ENCODE peak calls at places on chromosome 16, in nine cellular contexts. B is IMR-90; Y is CD4-positive, CD25-positive, alpha-beta regulatory T cell; O is prostate gland; A is MM.1S; V is tibial nerve; D is adipocyte; F is cardiac muscle cell; N is WERI-Rb-1. E is an unnamed sample. For H3K36me3, the result is how much of the 10 kb centered on the place peaks cover.

GRCh38 chr16:54459509-54460235 is 173.1 kb upstream of the IRX3 start:
- DNase-seq in A (no peak), N (no peak), D (peak), O (no peak), Y (no peak), B (no peak), F (no peak), V (no peak), E (peak)

GRCh38 chr16:10385725-10386516 is at the start of gene ATF7IP2:
- DNase-seq in V (peak), D (peak), N (no peak), A (peak), B (peak), O (peak), F (peak), Y (peak), E (peak)

GRCh38 chr16:9661336-9661735 is 520.9 kb downstream of the GRIN2A start:
- DNase-seq in F (no peak), V (no peak), A (no peak), Y (no peak), O (no peak), B (no peak), N (no peak), D (no peak), E (no peak)

GRCh38 chr16:29779474-29779873 is 1.4 kb downstream of the ZG16 start:
- DNase-seq in Y (no peak), F (no peak), A (no peak), B (no peak), N (no peak), O (no peak), D (no peak), V (no peak), E (no peak)

GRCh38 chr16:12315330-12316138 is 339.0 kb downstream of the SNX29 start:
- DNase-seq in V (no peak), Y (no peak), O (no peak), F (no peak), D (no peak), B (no peak), A (no peak), N (no peak), E (no peak)

GRCh38 chr16:4918790-4919210 is 18.1 kb downstream of the PPL start:
- DNase-seq in B (no peak), D (no peak), O (peak), Y (no peak), F (no peak), N (no peak), A (no peak), V (no peak), E (no peak)

GRCh38 chr16:12158428-12158827 is 181.9 kb downstream of the SNX29 start:
- DNase-seq in O (no peak), F (no peak), D (peak), V (no peak), N (no peak), B (peak), A (no peak), Y (no peak), E (no peak)

GRCh38 chr16:57572978-57573733 is 30.7 kb downstream of the ADGRG5 start:
- DNase-seq in V (no peak), O (no peak), Y (no peak), N (no peak), A (no peak), F (no peak), B (no peak), D (no peak), E (no peak)

GRCh38 chr16:18933501-18933900 is 7.3 kb upstream of the SMG1 start:
- DNase-seq in O (no peak), V (no peak), Y (no peak), F (no peak), A (no peak), N (peak), D (no peak), B (no peak), E (no peak)

GRCh38 chr16:31480851-31481250 is 2.1 kb upstream of the SLC5A2 start:
- DNase-seq in F (no peak), O (no peak), A (no peak), N (no peak), B (no peak), V (no peak), Y (no peak), D (no peak), E (no peak)

GRCh38 chr16:11278681-11279628 is 2.2 kb downstream of the PRM1 start:
- DNase-seq in N (no peak), A (no peak), Y (no peak), O (no peak), D (no peak), B (no peak), V (no peak), F (no peak), E (no peak)

GRCh38 chr16:51592535-51592934 is 441.5 kb upstream of the SALL1 start:
- DNase-seq in D (no peak), V (no peak), O (no peak), F (no peak), N (no peak), B (no peak), A (no peak), Y (no peak), E (no peak)

GRCh38 chr16:79370736-79371135 is 229.8 kb downstream of the MAF start:
- DNase-seq in F (no peak), N (no peak), O (no peak), A (no peak), V (no peak), B (no peak), Y (no peak), D (no peak), E (no peak)

GRCh38 chr16:84119368-84119767 is 2.6 kb upstream of the MBTPS1 start:
- DNase-seq in V (no peak), N (no peak), D (no peak), O (no peak), B (no peak), F (no peak), A (no peak), Y (no peak), E (no peak)

GRCh38 chr16:68739964-68740627 is 3.0 kb downstream of the CDH1 start:
- DNase-seq in A (no peak), Y (no peak), D (no peak), N (no peak), O (no peak), F (no peak), V (no peak), B (no peak), E (no peak)

DNA sequence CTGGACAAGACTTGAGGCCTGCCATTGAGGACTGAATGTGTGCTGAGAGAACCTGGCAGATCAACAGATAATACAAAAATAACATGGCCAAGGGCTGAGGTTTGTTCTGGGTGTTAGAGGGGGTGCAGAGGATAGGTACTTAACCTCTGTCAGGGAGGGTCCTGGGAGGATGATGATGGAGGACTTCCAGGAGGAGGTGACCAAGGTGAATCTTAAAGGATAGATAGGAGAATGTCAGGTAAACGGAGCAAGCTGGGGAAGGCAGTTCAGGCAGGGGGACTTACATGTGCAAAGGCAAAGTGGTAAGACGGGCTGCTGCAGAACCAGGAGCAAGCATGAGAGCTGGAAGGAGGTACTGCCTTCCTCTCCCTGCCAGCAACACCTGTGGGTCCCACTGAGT is 119.8 kb upstream of the PLCG2 start:
- DNase-seq in Y (no peak), B (no peak), N (no peak), A (no peak), O (no peak), D (no peak), F (no peak), V (no peak), E (no peak)
- H3K36me3 ChIP-seq in Y (under half), B (under half), N (under half), A (under half), O (under half), D (half or more), F (under half), V (under half), E (under half)

DNA sequence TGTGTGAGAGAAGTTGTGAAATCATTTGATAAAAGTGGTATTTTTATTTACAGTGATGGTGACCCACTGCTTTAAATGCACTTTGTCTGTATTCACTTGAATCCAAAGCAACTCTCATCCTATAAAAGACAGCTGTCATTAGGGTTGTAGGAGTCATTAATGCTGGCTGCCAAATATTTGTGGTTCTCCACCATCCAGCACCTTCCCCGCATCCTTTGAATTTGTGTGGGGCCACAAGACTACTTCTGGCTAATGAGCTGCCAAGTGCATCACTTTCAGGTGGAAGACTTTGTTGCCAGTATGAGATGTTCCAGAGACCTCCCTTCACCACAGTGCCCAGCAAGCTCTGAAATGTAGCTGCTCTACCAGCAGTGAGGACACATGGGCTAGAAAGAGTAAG is 43.4 kb downstream of the CMTM3 start:
- DNase-seq in N (no peak), B (no peak), Y (no peak), A (no peak), V (no peak), O (no peak), D (no peak), F (no peak), E (no peak)
- H3K36me3 ChIP-seq in N (under half), B (under half), Y (under half), A (under half), V (under half), O (under half), D (under half), F (under half), E (under half)

GRCh38 chr16:55492756-55493380 is 13.9 kb downstream of the MMP2 start:
- DNase-seq in N (no peak), A (no peak), V (no peak), B (no peak), F (no peak), Y (no peak), O (no peak), D (no peak), E (no peak)
- H3K36me3 ChIP-seq in N (under half), A (under half), V (under half), B (half or more), F (under half), Y (under half), O (under half), D (half or more), E (under half)

GRCh38 chr16:89732918-89733242 is 11.5 kb downstream of the ZNF276 start:
- DNase-seq in B (no peak), N (no peak), V (no peak), A (no peak), Y (no peak), O (no peak), D (no peak), F (no peak), E (no peak)

GRCh38 chr16:89733322-89733721 is 12.0 kb downstream of the ZNF276 start:
- DNase-seq in O (no peak), A (no peak), D (no peak), F (no peak), N (no peak), Y (no peak), B (no peak), V (no peak), E (no peak)

GRCh38 chr16:89736554-89736953 is 15.2 kb downstream of the ZNF276 start:
- DNase-seq in V (no peak), B (no peak), Y (no peak), D (no peak), O (no peak), N (no peak), A (no peak), F (no peak), E (no peak)

GRCh38 chr16:89732142-89732917 is 11.0 kb downstream of the ZNF276 start:
- DNase-seq in N (no peak), Y (no peak), F (no peak), A (no peak), O (no peak), B (no peak), D (no peak), V (no peak), E (no peak)

DNA sequence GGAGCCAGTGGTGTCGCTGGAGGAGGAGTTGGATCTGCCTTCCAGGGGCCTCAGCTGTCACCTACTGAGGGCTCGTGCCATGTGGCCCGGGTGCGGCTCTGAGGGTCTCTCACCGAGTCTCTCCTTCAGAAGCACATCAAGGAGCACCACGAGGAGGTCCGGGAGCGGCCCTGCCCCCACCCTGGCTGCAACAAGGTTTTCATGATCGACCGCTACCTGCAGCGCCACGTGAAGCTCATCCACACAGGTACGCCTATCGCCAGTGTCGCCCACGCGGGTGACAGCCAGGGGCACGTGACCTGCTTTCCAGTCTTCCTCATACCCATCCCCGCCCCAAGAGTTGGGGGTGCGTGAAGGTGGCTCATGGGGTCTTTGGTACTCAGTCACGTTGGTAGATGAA is 12.5 kb downstream of the ZNF276 start:
- DNase-seq in N (no peak), F (no peak), V (no peak), Y (no peak), D (no peak), O (no peak), A (no peak), B (no peak), E (no peak)
- H3K36me3 ChIP-seq in N (under half), F (half or more), V (under half), Y (half or more), D (half or more), O (under half), A (under half), B (half or more), E (under half)

GRCh38 chr16:15970743-15971434 is 21.5 kb downstream of the ABCC1 start:
- DNase-seq in V (no peak), F (no peak), B (no peak), A (no peak), N (no peak), Y (no peak), O (no peak), D (no peak), E (no peak)

GRCh38 chr16:15966420-15967222 is 17.2 kb downstream of the ABCC1 start:
- DNase-seq in Y (no peak), N (no peak), B (peak), F (no peak), V (no peak), D (peak), A (no peak), O (no peak), E (no peak)

GRCh38 chr16:15967223-15967546 is 17.8 kb downstream of the ABCC1 start:
- DNase-seq in Y (no peak), O (no peak), N (no peak), A (no peak), F (no peak), V (no peak), B (no peak), D (no peak), E (no peak)

GRCh38 chr16:15970202-15970601 is 20.8 kb downstream of the ABCC1 start:
- DNase-seq in O (no peak), Y (no peak), B (no peak), F (no peak), N (peak), A (no peak), D (no peak), V (no peak), E (no peak)

GRCh38 chr16:15967655-15968315 is 18.4 kb downstream of the ABCC1 start:
- DNase-seq in F (no peak), Y (no peak), A (no peak), B (no peak), O (no peak), N (no peak), D (no peak), V (no peak), E (no peak)
- H3K36me3 ChIP-seq in F (under half), Y (under half), A (under half), B (under half), O (under half), N (under half), D (under half), V (under half), E (under half)

DNA sequence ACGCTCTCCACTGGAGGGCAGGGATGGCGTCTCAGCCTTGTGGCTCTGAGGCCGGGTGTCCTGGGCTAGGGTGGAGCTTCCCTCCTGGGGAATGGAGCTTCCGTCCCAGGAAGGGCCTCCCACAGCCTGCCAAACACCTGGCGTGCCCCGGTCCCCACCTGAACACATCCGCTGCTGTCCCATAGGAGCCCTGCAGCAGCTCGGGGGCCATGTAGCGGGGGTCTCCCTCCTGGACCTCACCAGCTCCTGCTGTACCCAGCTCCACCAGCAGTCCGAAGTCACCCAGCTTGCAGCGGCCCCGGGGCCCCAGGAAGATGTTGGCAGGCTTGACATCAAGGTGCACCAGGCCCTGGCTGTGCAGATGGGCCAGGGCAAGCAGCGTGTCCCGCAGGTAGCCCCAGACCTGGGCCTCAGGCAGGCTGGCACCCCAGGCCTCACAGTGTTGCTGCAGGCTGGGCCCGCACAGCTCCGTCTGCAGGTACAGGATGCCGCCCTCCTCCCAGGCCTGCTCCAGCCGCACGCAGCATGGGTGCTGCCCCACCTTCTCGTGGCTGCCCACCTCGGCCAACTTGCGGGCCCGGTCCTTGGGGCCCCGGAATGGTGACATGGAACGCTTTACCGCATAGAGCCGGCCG is 5.0 kb downstream of the PKMYT1 start:
- DNase-seq in D (no peak), B (no peak), A (no peak), Y (no peak), F (no peak), O (no peak), N (no peak), V (no peak), E (no peak)
- H3K36me3 ChIP-seq in D (under half), B (under half), A (under half), Y (under half), F (under half), O (under half), N (half or more), V (under half), E (under half)

GRCh38 chr16:89104930-89105571 is 11.4 kb downstream of the ACSF3 start:
- DNase-seq in D (no peak), V (no peak), Y (no peak), O (no peak), B (no peak), N (no peak), A (no peak), F (no peak), E (no peak)

GRCh38 chr16:89108412-89108811 is 14.8 kb downstream of the ACSF3 start:
- DNase-seq in Y (no peak), F (no peak), A (no peak), N (no peak), V (no peak), O (no peak), D (no peak), B (no peak), E (no peak)

GRCh38 chr16:89106533-89107208 is 13.0 kb downstream of the ACSF3 start:
- DNase-seq in D (no peak), A (no peak), V (no peak), N (no peak), F (no peak), O (no peak), B (no peak), Y (no peak), E (no peak)

GRCh38 chr16:89105599-89106151 is 12.0 kb downstream of the ACSF3 start:
- DNase-seq in D (no peak), B (no peak), F (no peak), A (no peak), Y (no peak), O (no peak), V (no peak), N (no peak), E (no peak)

GRCh38 chr16:89107209-89107582 is 13.5 kb downstream of the ACSF3 start:
- DNase-seq in A (no peak), F (no peak), V (no peak), O (no peak), N (no peak), D (no peak), Y (no peak), B (no peak), E (no peak)
- H3K36me3 ChIP-seq in A (under half), F (under half), V (under half), O (under half), N (under half), D (half or more), Y (half or more), B (half or more), E (under half)

GRCh38 chr16:1732071-1732470 is 26.1 kb downstream of the MAPK8IP3 start:
- DNase-seq in Y (no peak), B (no peak), A (no peak), F (no peak), V (no peak), O (no peak), D (no peak), N (no peak), E (no peak)
- H3K36me3 ChIP-seq in Y (under half), B (half or more), A (under half), F (under half), V (under half), O (under half), D (half or more), N (under half), E (under half)

GRCh38 chr16:24946155-24946554 is 69.0 kb downstream of the ARHGAP17 start:
- DNase-seq in A (no peak), D (no peak), B (no peak), F (peak), V (no peak), N (no peak), Y (no peak), O (no peak), E (no peak)

GRCh38 chr16:24939738-24940137 is 75.4 kb downstream of the ARHGAP17 start:
- DNase-seq in Y (no peak), O (no peak), V (no peak), F (no peak), A (no peak), B (peak), D (no peak), N (no peak), E (no peak)

GRCh38 chr16:24943471-24943870 is 71.7 kb downstream of the ARHGAP17 start:
- DNase-seq in V (no peak), D (peak), B (no peak), A (no peak), N (no peak), Y (no peak), O (no peak), F (no peak), E (no peak)

GRCh38 chr16:24939224-24939623 is 75.9 kb downstream of the ARHGAP17 start:
- DNase-seq in V (no peak), Y (no peak), N (no peak), F (no peak), O (no peak), A (no peak), D (no peak), B (no peak), E (no peak)

DNA sequence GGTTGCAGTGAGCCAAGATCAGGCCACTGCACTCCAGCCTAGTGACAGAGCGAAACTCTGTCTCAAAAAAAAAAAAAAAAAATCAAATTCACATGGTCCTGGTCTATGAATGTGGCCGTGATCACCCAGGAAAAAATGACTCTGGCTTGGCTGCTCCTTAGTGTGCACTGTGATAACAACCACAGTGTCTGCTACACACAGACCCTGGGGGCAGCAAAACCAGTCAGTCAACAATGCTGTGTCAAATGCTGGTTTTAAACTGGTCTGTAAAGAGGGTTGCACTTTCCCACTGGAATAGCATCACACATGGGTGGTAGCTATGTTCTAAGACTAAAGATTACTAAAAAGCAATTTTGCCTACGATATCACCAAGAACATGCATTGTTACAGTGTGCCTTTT is 71.0 kb downstream of the ARHGAP17 start:
- DNase-seq in B (no peak), A (no peak), O (no peak), Y (no peak), D (no peak), N (no peak), V (no peak), F (no peak), E (no peak)
- H3K36me3 ChIP-seq in B (half or more), A (under half), O (under half), Y (half or more), D (half or more), N (under half), V (under half), F (under half), E (under half)

GRCh38 chr16:660459-661183 is 7.3 kb upstream of the RHOT2 start:
- DNase-seq in V (peak), A (peak), N (peak), F (peak), O (peak), D (peak), B (peak), Y (peak), E (no peak)

GRCh38 chr16:659618-660017 is 8.3 kb upstream of the RHOT2 start:
- DNase-seq in O (no peak), A (no peak), V (no peak), Y (no peak), B (no peak), N (no peak), D (no peak), F (no peak), E (no peak)

GRCh38 chr16:660132-660458 is 7.8 kb upstream of the RHOT2 start:
- DNase-seq in V (no peak), F (no peak), D (no peak), A (no peak), N (no peak), B (no peak), O (no peak), Y (no peak), E (no peak)

GRCh38 chr16:658679-659571 is 9.0 kb upstream of the RHOT2 start:
- DNase-seq in O (no peak), N (no peak), V (no peak), A (no peak), F (no peak), D (no peak), B (no peak), Y (no peak), E (no peak)

GRCh38 chr16:657487-657886 is 8.3 kb downstream of the WDR90 start:
- DNase-seq in D (no peak), F (no peak), B (no peak), N (no peak), A (no peak), O (no peak), V (no peak), Y (no peak), E (no peak)
- H3K36me3 ChIP-seq in D (under half), F (under half), B (under half), N (half or more), A (under half), O (under half), V (under half), Y (under half), E (under half)

E was measured in SK-N-MC.